ENCODE peak calls at places on chromosomes 16 and 17, in six cellular contexts. One of them, this sample, is unnamed.
A peak's percentile ranks its signal among the peaks of the same experiment; 100 is the strongest.

GRCh38 chr17:61017317-61018001 is 339.8 kb downstream of the BCAS3 start:
- DNase-seq in mammary epithelial cell: no peak
- DNase-seq in vagina: no peak
- DNase-seq in lung: no peak
- DNase-seq in CD4-positive, CD25-positive, alpha-beta regulatory T cell: no peak
- DNase-seq in HCT116: no peak
- DNase-seq in this sample: no peak

GRCh38 chr17:80716986-80717385 is 172.3 kb downstream of the RPTOR start:
- DNase-seq in mammary epithelial cell: no peak
- DNase-seq in vagina: no peak
- DNase-seq in lung: no peak
- DNase-seq in CD4-positive, CD25-positive, alpha-beta regulatory T cell: no peak
- DNase-seq in HCT116: no peak
- DNase-seq in this sample: no peak

GRCh38 chr17:19796457-19796856 is 48.4 kb upstream of the ALDH3A1 start:
- DNase-seq in mammary epithelial cell: no peak
- DNase-seq in vagina: no peak
- DNase-seq in lung: no peak
- DNase-seq in CD4-positive, CD25-positive, alpha-beta regulatory T cell: no peak
- DNase-seq in HCT116: no peak
- DNase-seq in this sample: no peak

GRCh38 chr17:42642377-42642776 is 16.7 kb upstream of the TUBG2 start:
- DNase-seq in mammary epithelial cell: no peak
- DNase-seq in vagina: no peak
- DNase-seq in lung: no peak
- DNase-seq in CD4-positive, CD25-positive, alpha-beta regulatory T cell: no peak
- DNase-seq in HCT116: no peak
- DNase-seq in this sample: no peak

GRCh38 chr17:2564876-2565275 is 28.6 kb upstream of the PAFAH1B1 start:
- DNase-seq in mammary epithelial cell: peak; percentile 82
- DNase-seq in vagina: no peak
- DNase-seq in lung: peak; percentile 68
- DNase-seq in CD4-positive, CD25-positive, alpha-beta regulatory T cell: no peak
- DNase-seq in HCT116: peak; percentile 21
- DNase-seq in this sample: no peak

GRCh38 chr17:67649891-67650290 is 67.8 kb upstream of the NOL11 start:
- DNase-seq in mammary epithelial cell: no peak
- DNase-seq in vagina: no peak
- DNase-seq in lung: no peak
- DNase-seq in CD4-positive, CD25-positive, alpha-beta regulatory T cell: no peak
- DNase-seq in HCT116: no peak
- DNase-seq in this sample: no peak

GRCh38 chr17:81429813-81430510 is 34.7 kb downstream of the BAHCC1 start:
- DNase-seq in mammary epithelial cell: no peak
- DNase-seq in vagina: no peak
- DNase-seq in lung: no peak
- DNase-seq in CD4-positive, CD25-positive, alpha-beta regulatory T cell: no peak
- DNase-seq in HCT116: no peak
- DNase-seq in this sample: no peak

GRCh38 chr16:4404247-4404966 is 12.0 kb downstream of the CORO7 start:
- DNase-seq in mammary epithelial cell: no peak
- DNase-seq in vagina: no peak
- DNase-seq in lung: no peak
- DNase-seq in CD4-positive, CD25-positive, alpha-beta regulatory T cell: no peak
- DNase-seq in HCT116: no peak
- DNase-seq in this sample: no peak

GRCh38 chr16:83793179-83793578 is 14.6 kb upstream of the HSBP1 start:
- DNase-seq in mammary epithelial cell: no peak
- DNase-seq in vagina: no peak
- DNase-seq in lung: no peak
- DNase-seq in CD4-positive, CD25-positive, alpha-beta regulatory T cell: no peak
- DNase-seq in HCT116: no peak
- DNase-seq in this sample: no peak

GRCh38 chr16:70737377-70738082 is 51.7 kb upstream of the MTSS2 start:
- DNase-seq in mammary epithelial cell: peak; percentile 67
- DNase-seq in vagina: no peak
- DNase-seq in lung: peak; percentile 52
- DNase-seq in CD4-positive, CD25-positive, alpha-beta regulatory T cell: peak; percentile 56
- DNase-seq in HCT116: no peak
- DNase-seq in this sample: peak; percentile 87

GRCh38 chr16:86010680-86011141 is 111.7 kb downstream of the IRF8 start:
- DNase-seq in mammary epithelial cell: no peak
- DNase-seq in vagina: no peak
- DNase-seq in lung: no peak
- DNase-seq in CD4-positive, CD25-positive, alpha-beta regulatory T cell: no peak
- DNase-seq in HCT116: no peak
- DNase-seq in this sample: no peak

GRCh38 chr16:648786-649589 is at the start of gene WDR90:
- DNase-seq in mammary epithelial cell: peak; percentile 89
- DNase-seq in vagina: no peak
- DNase-seq in lung: peak; percentile 94
- DNase-seq in CD4-positive, CD25-positive, alpha-beta regulatory T cell: peak; percentile 93
- DNase-seq in HCT116: peak; percentile 59
- DNase-seq in this sample: peak; percentile 91

GRCh38 chr17:47253541-47254402 is at the start of gene ITGB3:
- DNase-seq in mammary epithelial cell: peak; percentile 71
- DNase-seq in vagina: no peak
- DNase-seq in lung: peak; percentile 72
- DNase-seq in CD4-positive, CD25-positive, alpha-beta regulatory T cell: peak; percentile 16
- DNase-seq in HCT116: peak; percentile 50
- DNase-seq in this sample: peak; percentile 88

GRCh38 chr17:64276961-64277505 is 14.0 kb upstream of the TEX2 start:
- DNase-seq in mammary epithelial cell: no peak
- DNase-seq in vagina: no peak
- DNase-seq in lung: no peak
- DNase-seq in CD4-positive, CD25-positive, alpha-beta regulatory T cell: no peak
- DNase-seq in HCT116: no peak
- DNase-seq in this sample: no peak

GRCh38 chr17:50863221-50863843 is 2.8 kb downstream of the TOB1 start:
- DNase-seq in mammary epithelial cell: peak; percentile 32
- DNase-seq in vagina: no peak
- DNase-seq in lung: peak; percentile 57
- DNase-seq in CD4-positive, CD25-positive, alpha-beta regulatory T cell: peak; percentile 19
- DNase-seq in HCT116: peak; percentile 36
- DNase-seq in this sample: no peak

GRCh38 chr16:30715777-30716445 is 16.9 kb downstream of the SRCAP start:
- DNase-seq in mammary epithelial cell: peak; percentile 42
- DNase-seq in vagina: no peak
- DNase-seq in lung: no peak
- DNase-seq in CD4-positive, CD25-positive, alpha-beta regulatory T cell: no peak
- DNase-seq in HCT116: no peak
- DNase-seq in this sample: no peak

GRCh38 chr17:58873926-58874325 is 118.3 kb downstream of the PPM1E start:
- DNase-seq in mammary epithelial cell: no peak
- DNase-seq in vagina: no peak
- DNase-seq in lung: no peak
- DNase-seq in CD4-positive, CD25-positive, alpha-beta regulatory T cell: no peak
- DNase-seq in HCT116: no peak
- DNase-seq in this sample: no peak

GRCh38 chr17:39597372-39598046 is 10.2 kb downstream of the NEUROD2 start:
- DNase-seq in mammary epithelial cell: no peak
- DNase-seq in vagina: no peak
- DNase-seq in lung: no peak
- DNase-seq in CD4-positive, CD25-positive, alpha-beta regulatory T cell: no peak
- DNase-seq in HCT116: no peak
- DNase-seq in this sample: no peak

DNA sequence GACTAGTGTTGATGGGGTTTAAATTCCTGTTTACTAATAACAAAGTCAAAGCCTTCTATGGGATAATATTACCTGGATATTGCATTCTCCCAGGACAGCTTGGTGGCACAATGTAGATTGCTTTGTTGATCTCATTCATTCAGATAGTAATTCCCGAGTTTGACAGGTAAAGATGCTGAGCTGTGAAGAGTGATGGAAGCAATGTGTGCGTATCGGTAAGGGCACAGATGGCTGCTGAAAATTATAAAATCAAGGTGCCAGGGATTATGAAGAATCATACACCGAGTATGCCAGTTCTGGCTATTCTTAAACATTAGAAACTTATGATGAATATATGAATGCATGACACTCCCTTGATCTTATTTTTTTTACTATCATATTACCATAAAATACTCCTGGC is 100.6 kb upstream of the CNTNAP4 start:
- DNase-seq in mammary epithelial cell: no peak
- DNase-seq in vagina: no peak
- DNase-seq in lung: no peak
- DNase-seq in CD4-positive, CD25-positive, alpha-beta regulatory T cell: no peak
- DNase-seq in HCT116: no peak
- DNase-seq in this sample: no peak
- H3K4me3 ChIP-seq in mammary epithelial cell: no peak overlapping the region
- H3K4me3 ChIP-seq in vagina: no peak overlapping the region
- H3K4me3 ChIP-seq in lung: no peak overlapping the region
- H3K4me3 ChIP-seq in CD4-positive, CD25-positive, alpha-beta regulatory T cell: no peak overlapping the region
- H3K4me3 ChIP-seq in HCT116: no peak overlapping the region
- H3K4me3 ChIP-seq in this sample: no peak overlapping the region

DNA sequence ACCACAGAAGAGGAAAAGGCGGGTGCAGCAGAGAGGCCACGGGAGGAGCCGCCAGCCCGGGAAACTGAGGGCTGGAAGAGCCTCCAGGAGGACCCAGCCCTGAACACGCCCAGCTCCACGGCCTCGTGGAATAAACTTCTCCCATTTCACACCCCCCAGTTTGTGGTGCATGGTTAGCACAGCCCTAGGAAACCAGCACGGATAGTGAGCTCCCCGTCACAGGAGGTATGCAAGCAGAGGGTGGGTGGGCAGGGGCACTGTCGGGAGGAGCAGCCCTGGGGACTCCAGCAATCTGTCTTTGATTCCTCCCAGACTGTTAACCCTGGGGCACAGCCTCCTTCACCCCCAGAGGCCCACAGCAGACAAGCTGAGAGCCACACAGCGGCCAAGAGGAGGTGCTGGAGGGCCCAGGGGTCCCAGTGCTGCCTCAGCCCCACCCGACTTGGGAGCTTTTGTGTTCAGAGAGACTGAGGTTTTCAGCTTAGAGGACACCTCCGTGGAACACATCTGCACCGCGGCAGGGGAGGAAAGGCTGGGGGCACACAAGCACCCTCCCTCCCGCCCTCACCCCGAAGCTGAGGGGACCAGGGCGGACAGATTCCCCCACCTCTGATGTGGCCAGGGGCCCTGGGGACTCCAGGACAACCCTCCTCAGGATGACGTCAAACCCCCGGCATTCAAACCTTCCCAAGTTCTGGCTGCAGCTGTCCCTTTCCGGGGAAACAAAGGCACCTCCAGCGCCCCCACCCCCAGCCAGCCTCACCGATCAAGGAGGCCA is 1.7 kb upstream of the IL17C start:
- DNase-seq in mammary epithelial cell: no peak
- DNase-seq in vagina: no peak
- DNase-seq in lung: no peak
- DNase-seq in CD4-positive, CD25-positive, alpha-beta regulatory T cell: no peak
- DNase-seq in HCT116: no peak
- DNase-seq in this sample: no peak
- H3K27me3 ChIP-seq in mammary epithelial cell: peaks cover 20% of the 10 kb centered on the region
- H3K27me3 ChIP-seq in vagina: peaks cover 12% of the 10 kb centered on the region
- H3K27me3 ChIP-seq in lung: no peaks in the 10 kb centered on the region
- H3K27me3 ChIP-seq in CD4-positive, CD25-positive, alpha-beta regulatory T cell: no peaks in the 10 kb centered on the region
- H3K27me3 ChIP-seq in HCT116: no peaks in the 10 kb centered on the region
- H3K27me3 ChIP-seq in this sample: peaks cover 9% of the 10 kb centered on the region

DNA sequence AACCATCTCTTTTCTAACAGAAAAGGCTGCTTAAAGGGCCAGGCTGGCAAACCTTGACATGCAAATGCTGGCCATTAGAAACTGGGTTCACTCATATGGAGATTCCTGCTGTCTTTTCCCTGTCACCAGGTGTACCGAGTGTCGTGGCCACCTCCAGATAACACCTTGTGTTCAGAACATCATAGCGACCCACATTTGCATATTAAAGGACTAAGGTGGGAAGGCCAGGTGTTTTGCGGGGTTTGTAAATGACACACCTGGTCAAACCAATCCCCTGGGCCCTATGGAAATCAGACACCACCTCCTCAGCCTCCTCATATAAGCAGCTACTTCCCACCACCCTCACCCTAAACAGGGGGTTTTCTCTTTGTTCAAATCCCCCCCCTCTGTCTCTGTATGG is 2.5 kb upstream of the AIPL1 start:
- DNase-seq in mammary epithelial cell: no peak
- DNase-seq in vagina: no peak
- DNase-seq in lung: no peak
- DNase-seq in CD4-positive, CD25-positive, alpha-beta regulatory T cell: no peak
- DNase-seq in HCT116: no peak
- DNase-seq in this sample: no peak
- H3K4me3 ChIP-seq in mammary epithelial cell: no peak overlapping the region
- H3K4me3 ChIP-seq in vagina: no peak overlapping the region
- H3K4me3 ChIP-seq in lung: no peak overlapping the region
- H3K4me3 ChIP-seq in CD4-positive, CD25-positive, alpha-beta regulatory T cell: no peak overlapping the region
- H3K4me3 ChIP-seq in HCT116: no peak overlapping the region
- H3K4me3 ChIP-seq in this sample: no peak overlapping the region

GRCh38 chr17:76139801-76140660 is 1.0 kb downstream of the FOXJ1 start:
- DNase-seq in mammary epithelial cell: no peak
- DNase-seq in vagina: no peak
- DNase-seq in lung: peak; percentile 71
- DNase-seq in CD4-positive, CD25-positive, alpha-beta regulatory T cell: no peak
- DNase-seq in HCT116: no peak
- DNase-seq in this sample: peak; percentile 73
- H3K27me3 ChIP-seq in mammary epithelial cell: peaks cover 3% of the 10 kb centered on the region
- H3K27me3 ChIP-seq in vagina: peaks cover 25% of the 10 kb centered on the region
- H3K27me3 ChIP-seq in lung: no peaks in the 10 kb centered on the region
- H3K27me3 ChIP-seq in CD4-positive, CD25-positive, alpha-beta regulatory T cell: no peaks in the 10 kb centered on the region
- H3K27me3 ChIP-seq in HCT116: no peaks in the 10 kb centered on the region
- H3K27me3 ChIP-seq in this sample: no peaks in the 10 kb centered on the region